ENCODE peak calls at places on chromosomes 6 and 20, in seven cellular contexts. Q, L, O, A, T, C and X are unnamed samples.

GRCh38 chr20:48286571-48287551 is 501.6 kb upstream of the SULF2 start:
- DNase-seq in Q (no peak), L (no peak), O (no peak), A (no peak), T (no peak), C (no peak), X (no peak)

GRCh38 chr6:125067552-125067951 is 86.0 kb upstream of the TPD52L1 start:
- DNase-seq in Q (no peak), L (no peak), O (no peak), A (no peak), T (no peak), C (no peak), X (no peak)

GRCh38 chr20:48880936-48881657 is 40.4 kb upstream of the ARFGEF2 start:
- DNase-seq in Q (no peak), L (no peak), O (no peak), A (no peak), T (no peak), C (no peak), X (no peak)

GRCh38 chr20:47164076-47164634 is 192.3 kb downstream of the ZMYND8 start:
- DNase-seq in Q (no peak), L (no peak), O (no peak), A (no peak), T (no peak), C (no peak), X (no peak)

GRCh38 chr6:26045939-26046368 is 41.3 kb upstream of the HFE start:
- DNase-seq in Q (no peak), L (no peak), O (no peak), A (no peak), T (no peak), C (no peak), X (no peak)

GRCh38 chr20:62886709-62887058 is 25.1 kb upstream of the TCFL5 start:
- DNase-seq in Q (no peak), L (no peak), O (no peak), A (no peak), T (no peak), C (no peak), X (no peak)

GRCh38 chr20:6075428-6076219 is 21.8 kb upstream of the LRRN4 start:
- DNase-seq in Q (no peak), L (no peak), O (no peak), A (no peak), T (no peak), C (peak; percentile 59), X (no peak)

GRCh38 chr6:36563237-36563927 is 16.1 kb upstream of the STK38 start:
- DNase-seq in Q (no peak), L (no peak), O (no peak), A (peak; percentile 11), T (no peak), C (no peak), X (no peak)

GRCh38 chr6:149318581-149319286 is 1.2 kb downstream of the TAB2 start:
- DNase-seq in Q (no peak), L (no peak), O (no peak), A (peak; percentile 59), T (no peak), C (no peak), X (no peak)

GRCh38 chr6:132259070-132259469 is 142.2 kb downstream of the MOXD1 start:
- DNase-seq in Q (no peak), L (no peak), O (no peak), A (no peak), T (no peak), C (no peak), X (no peak)

GRCh38 chr6:122758927-122759334 is 20.6 kb upstream of the FABP7 start:
- DNase-seq in Q (no peak), L (no peak), O (no peak), A (no peak), T (no peak), C (no peak), X (no peak)

GRCh38 chr20:46588532-46589509 is 38.4 kb upstream of the OCSTAMP start:
- DNase-seq in Q (no peak), L (no peak), O (no peak), A (no peak), T (no peak), C (no peak), X (no peak)

GRCh38 chr6:170473226-170473789 is 79.8 kb downstream of the PSMB1 start:
- DNase-seq in Q (no peak), L (no peak), O (no peak), A (no peak), T (no peak), C (no peak), X (no peak)

GRCh38 chr6:33320315-33321181 is 3.0 kb upstream of the ZBTB22 start:
- DNase-seq in Q (no peak), L (peak; percentile 71), O (peak; percentile 91), A (no peak), T (no peak), C (peak; percentile 69), X (no peak)

GRCh38 chr20:58233881-58234528 is 5.6 kb upstream of the ANKRD60 start:
- DNase-seq in Q (no peak), L (no peak), O (peak; percentile 82), A (peak; percentile 43), T (peak; percentile 64), C (no peak), X (no peak)

GRCh38 chr6:145842693-145843546 is 28.3 kb upstream of the FBXO30 start:
- DNase-seq in Q (no peak), L (no peak), O (no peak), A (no peak), T (no peak), C (no peak), X (no peak)

GRCh38 chr6:11766056-11766455 is 12.5 kb downstream of the ADTRP start:
- DNase-seq in Q (no peak), L (no peak), O (no peak), A (no peak), T (no peak), C (no peak), X (no peak)

GRCh38 chr6:74519172-74519571 is 686.7 kb downstream of the COL12A1 start:
- DNase-seq in Q (no peak), L (peak; percentile 36), O (no peak), A (no peak), T (no peak), C (no peak), X (peak; percentile 14)

GRCh38 chr6:101578306-101578705 is 184.8 kb downstream of the GRIK2 start:
- DNase-seq in Q (no peak), L (no peak), O (no peak), A (no peak), T (no peak), C (no peak), X (no peak)

GRCh38 chr6:137692806-137693205 is 174.3 kb upstream of the TNFAIP3 start:
- DNase-seq in Q (no peak), L (no peak), O (no peak), A (no peak), T (no peak), C (no peak), X (peak; percentile 83)

GRCh38 chr6:18585032-18585573 is 198.0 kb downstream of the RNF144B start:
- DNase-seq in Q (peak; percentile 16), L (peak; percentile 1), O (no peak), A (peak; percentile 14), T (no peak), C (peak; percentile 18), X (peak; percentile 82)

GRCh38 chr20:9392892-9393857 is 121.2 kb upstream of the LAMP5 start:
- DNase-seq in Q (peak; percentile 32), L (no peak), O (peak; percentile 86), A (peak; percentile 82), T (no peak), C (peak; percentile 62), X (no peak)

GRCh38 chr20:9582137-9582536 is 67.7 kb downstream of the LAMP5 start:
- DNase-seq in Q (no peak), L (no peak), O (no peak), A (no peak), T (no peak), C (no peak), X (no peak)

GRCh38 chr6:48610846-48611245 is 499.8 kb upstream of the PTCHD4 start:
- DNase-seq in Q (no peak), L (no peak), O (no peak), A (no peak), T (no peak), C (no peak), X (no peak)

GRCh38 chr6:48613221-48613949 is 502.4 kb upstream of the PTCHD4 start:
- DNase-seq in Q (no peak), L (no peak), O (no peak), A (no peak), T (no peak), C (no peak), X (no peak)

GRCh38 chr6:48611332-48611731 is 500.3 kb upstream of the PTCHD4 start:
- DNase-seq in Q (no peak), L (no peak), O (no peak), A (no peak), T (no peak), C (no peak), X (no peak)

GRCh38 chr6:48614326-48614725 is 503.3 kb upstream of the PTCHD4 start:
- DNase-seq in Q (no peak), L (no peak), O (no peak), A (no peak), T (no peak), C (no peak), X (no peak)

GRCh38 chr6:48615041-48615440 is 504.0 kb upstream of the PTCHD4 start:
- DNase-seq in Q (no peak), L (no peak), O (no peak), A (no peak), T (no peak), C (no peak), X (no peak)
- H3K27me3 ChIP-seq in Q (no peaks in the 10 kb centered on the region), L (no peaks in the 10 kb centered on the region), O (no peaks in the 10 kb centered on the region), A (no peaks in the 10 kb centered on the region), T (no peaks in the 10 kb centered on the region), C (no peaks in the 10 kb centered on the region), X (no peaks in the 10 kb centered on the region)

GRCh38 chr20:19600042-19600441 is 158.0 kb upstream of the RIN2 start:
- DNase-seq in Q (no peak), L (no peak), O (no peak), A (no peak), T (no peak), C (no peak), X (no peak)
- H3K27me3 ChIP-seq in Q (no peaks in the 10 kb centered on the region), L (no peaks in the 10 kb centered on the region), O (no peaks in the 10 kb centered on the region), A (no peaks in the 10 kb centered on the region), T (no peaks in the 10 kb centered on the region), C (no peaks in the 10 kb centered on the region), X (no peaks in the 10 kb centered on the region)

DNA sequence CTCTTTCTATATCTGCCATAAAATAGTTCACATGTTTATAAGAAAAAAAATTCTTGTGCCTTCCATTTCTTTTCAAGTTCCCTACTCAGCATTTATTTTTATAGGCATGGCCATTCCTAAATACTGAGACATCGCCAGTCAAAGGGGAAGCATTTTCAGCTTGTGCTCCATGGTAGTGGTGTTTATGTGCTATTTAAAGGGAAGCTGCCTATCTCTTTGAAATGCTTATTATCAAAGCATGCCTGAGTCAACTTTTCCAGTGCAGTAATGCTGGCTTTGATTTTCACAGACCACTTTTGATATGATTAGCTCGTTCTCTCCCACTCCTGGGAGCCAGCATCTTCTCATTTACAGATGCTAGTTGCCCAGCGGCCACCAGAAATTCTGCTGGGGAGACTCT is 124.1 kb upstream of the RIN2 start:
- DNase-seq in Q (no peak), L (peak; percentile 76), O (no peak), A (peak; percentile 28), T (peak; percentile 26), C (peak; percentile 19), X (no peak)
- H3K27me3 ChIP-seq in Q (no peaks in the 10 kb centered on the region), L (no peaks in the 10 kb centered on the region), O (no peaks in the 10 kb centered on the region), A (no peaks in the 10 kb centered on the region), T (no peaks in the 10 kb centered on the region), C (no peaks in the 10 kb centered on the region), X (no peaks in the 10 kb centered on the region)

DNA sequence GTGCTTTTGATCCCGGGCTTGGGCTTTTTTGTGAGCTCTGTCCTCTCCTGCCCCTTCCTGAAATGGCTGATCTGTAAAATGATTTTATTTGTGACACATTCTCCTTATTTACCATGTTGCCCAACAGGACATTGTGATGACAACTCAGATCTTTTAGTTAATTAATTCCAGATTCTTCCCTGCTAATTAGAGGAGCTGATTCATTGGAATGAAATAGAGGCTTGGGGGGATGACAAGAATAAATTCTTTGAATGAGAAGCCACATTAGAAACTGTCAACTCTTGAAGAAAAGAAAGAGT is 26.1 kb upstream of the GABRR1 start:
- DNase-seq in Q (no peak), L (no peak), O (no peak), A (no peak), T (no peak), C (no peak), X (no peak)
- H3K27me3 ChIP-seq in Q (no peaks in the 10 kb centered on the region), L (peaks cover 2% of the 10 kb centered on the region), O (no peaks in the 10 kb centered on the region), A (no peaks in the 10 kb centered on the region), T (no peaks in the 10 kb centered on the region), C (no peaks in the 10 kb centered on the region), X (no peaks in the 10 kb centered on the region)